ENCODE peak calls at places on chromosomes 5 and 9, in nine cellular contexts. Q is cardiac fibroblast; G is left ventricle myocardium inferior; J is foreskin fibroblast; A is CD8-positive, alpha-beta T cell; D is pancreas; C is colonic mucosa; I is hepatocyte; H is B cell. O is an unnamed sample.
A peak's percentile ranks its signal among the peaks of the same experiment; 100 is the strongest.

GRCh38 chr5:140311011-140311467 is 8.1 kb upstream of the PFDN1 start:
- DNase-seq in Q (peak; percentile 94), G (no peak), J (peak; percentile 89), A (no peak), D (no peak), C (peak; percentile 29), I (peak; percentile 78), H (no peak), O (no peak)

GRCh38 chr9:114098660-114099522 is at the start of gene KIF12:
- DNase-seq in Q (no peak), G (no peak), J (peak; percentile 21), A (no peak), D (peak; percentile 91), C (peak; percentile 90), I (peak; percentile 91), H (peak; percentile 39), O (no peak)

GRCh38 chr9:113349434-113350337 is at the start of gene BSPRY:
- DNase-seq in Q (no peak), G (no peak), J (no peak), A (peak; percentile 36), D (no peak), C (peak; percentile 63), I (peak; percentile 77), H (peak; percentile 59), O (peak; percentile 69)

GRCh38 chr9:133946840-133947486 is 45.2 kb downstream of the VAV2 start:
- DNase-seq in Q (no peak), G (peak; percentile 10), J (no peak), A (peak; percentile 6), D (no peak), C (no peak), I (no peak), H (no peak), O (no peak)

GRCh38 chr5:107889387-107889786 is 218.7 kb upstream of the EFNA5 start:
- DNase-seq in Q (peak; percentile 10), G (no peak), J (no peak), A (no peak), D (no peak), C (no peak), I (no peak), H (no peak), O (no peak)

GRCh38 chr5:83277953-83278352 is 193.6 kb upstream of the VCAN start:
- DNase-seq in Q (no peak), G (no peak), J (no peak), A (no peak), D (no peak), C (no peak), I (no peak), H (no peak), O (peak; percentile 19)

GRCh38 chr9:3401556-3401955 is 124.2 kb downstream of the RFX3 start:
- DNase-seq in Q (no peak), G (no peak), J (no peak), A (no peak), D (no peak), C (no peak), I (no peak), H (no peak), O (no peak)

GRCh38 chr9:90979614-90980013 is 178.0 kb downstream of the SYK start:
- DNase-seq in Q (no peak), G (no peak), J (no peak), A (no peak), D (no peak), C (no peak), I (no peak), H (no peak), O (no peak)

GRCh38 chr9:137602661-137603060 is 2.8 kb upstream of the ARRDC1 start:
- DNase-seq in Q (no peak), G (no peak), J (no peak), A (no peak), D (no peak), C (no peak), I (peak; percentile 2), H (no peak), O (no peak)

GRCh38 chr9:104286792-104287191 is 192.7 kb downstream of the SMC2 start:
- DNase-seq in Q (peak; percentile 65), G (no peak), J (no peak), A (no peak), D (no peak), C (peak; percentile 50), I (no peak), H (no peak), O (no peak)

GRCh38 chr9:133707065-133707760 is 30.9 kb downstream of the SARDH start:
- DNase-seq in Q (peak; percentile 93), G (peak; percentile 61), J (peak; percentile 55), A (no peak), D (no peak), C (no peak), I (no peak), H (no peak), O (no peak)

GRCh38 chr9:101465330-101465915 is 29.8 kb upstream of the ALDOB start:
- DNase-seq in Q (peak; percentile 84), G (no peak), J (peak; percentile 92), A (no peak), D (no peak), C (peak; percentile 85), I (peak; percentile 81), H (no peak), O (no peak)

GRCh38 chr5:141851195-141851874 is 26.9 kb downstream of the PCDH1 start:
- DNase-seq in Q (no peak), G (no peak), J (no peak), A (no peak), D (no peak), C (no peak), I (no peak), H (no peak), O (no peak)

GRCh38 chr5:138230981-138231589 is 18.0 kb upstream of the CDC23 start:
- DNase-seq in Q (peak; percentile 70), G (no peak), J (no peak), A (no peak), D (no peak), C (no peak), I (peak; percentile 38), H (no peak), O (no peak)

GRCh38 chr9:116952434-116952805 is 265.3 kb downstream of the TRIM32 start:
- DNase-seq in Q (no peak), G (no peak), J (no peak), A (no peak), D (no peak), C (no peak), I (no peak), H (no peak), O (no peak)

DNA sequence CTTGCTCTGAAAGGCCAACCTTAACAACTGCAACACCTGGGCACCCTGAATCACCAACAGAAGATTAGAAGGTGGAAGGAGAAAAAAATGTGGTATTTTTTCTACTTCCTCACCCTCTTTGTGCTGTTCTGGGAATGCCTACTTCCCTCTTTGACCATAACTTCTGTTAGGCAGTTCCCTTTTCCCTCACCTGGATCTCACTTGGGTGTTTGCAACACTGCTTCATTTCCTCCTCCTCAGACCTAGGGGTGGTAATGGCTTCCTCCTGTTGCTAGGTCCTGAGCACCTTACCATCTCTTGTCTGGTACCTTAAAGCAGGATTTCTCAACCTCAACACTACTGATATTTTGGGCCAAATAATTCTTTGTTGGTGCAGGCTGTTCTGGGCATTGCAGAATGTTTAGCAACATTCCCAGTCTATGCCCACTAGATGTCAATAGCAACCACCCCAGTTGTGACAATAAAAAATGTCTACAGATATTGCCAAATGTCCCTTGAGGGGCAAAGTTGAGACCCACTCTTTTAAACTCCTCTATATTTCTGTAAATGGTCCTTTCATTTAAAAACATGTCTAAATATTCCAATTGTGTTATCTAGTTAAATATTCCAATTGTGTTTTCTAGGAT is 300.0 kb upstream of the VLDLR start:
- DNase-seq in Q (no peak), G (no peak), J (peak; percentile 15), A (no peak), D (no peak), C (no peak), I (no peak), H (no peak), O (no peak)
- TF ChIP-seq CTCF in Q (no peak), G (peak; percentile 56), J (no peak), A (no peak), D (no peak), C (no peak), I (no peak), H (no peak), O (no peak)

DNA sequence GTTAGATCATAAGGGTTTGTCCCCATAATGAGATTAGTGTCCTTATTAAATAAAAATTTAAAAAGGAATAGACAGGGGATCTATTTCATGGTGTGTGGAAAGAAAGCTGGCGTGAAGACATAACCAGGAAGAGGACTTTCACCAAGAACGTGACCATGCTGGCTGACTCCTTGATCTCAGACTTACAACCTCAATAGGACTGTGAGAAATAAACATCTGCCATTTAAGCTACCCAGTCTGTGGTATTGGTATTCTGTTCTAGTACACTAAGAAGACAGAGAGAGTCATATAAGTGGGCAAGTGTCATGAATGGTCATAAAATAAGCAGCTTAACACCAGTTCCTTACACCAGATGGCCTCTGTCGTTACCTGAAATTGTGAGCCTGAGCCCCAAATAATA is 259.4 kb upstream of the CCNG1 start:
- DNase-seq in Q (no peak), G (no peak), J (no peak), A (no peak), D (peak; percentile 14), C (no peak), I (no peak), H (no peak), O (no peak)
- TF ChIP-seq CTCF in Q (no peak), G (no peak), J (no peak), A (no peak), D (no peak), C (no peak), I (no peak), H (no peak), O (no peak)

DNA sequence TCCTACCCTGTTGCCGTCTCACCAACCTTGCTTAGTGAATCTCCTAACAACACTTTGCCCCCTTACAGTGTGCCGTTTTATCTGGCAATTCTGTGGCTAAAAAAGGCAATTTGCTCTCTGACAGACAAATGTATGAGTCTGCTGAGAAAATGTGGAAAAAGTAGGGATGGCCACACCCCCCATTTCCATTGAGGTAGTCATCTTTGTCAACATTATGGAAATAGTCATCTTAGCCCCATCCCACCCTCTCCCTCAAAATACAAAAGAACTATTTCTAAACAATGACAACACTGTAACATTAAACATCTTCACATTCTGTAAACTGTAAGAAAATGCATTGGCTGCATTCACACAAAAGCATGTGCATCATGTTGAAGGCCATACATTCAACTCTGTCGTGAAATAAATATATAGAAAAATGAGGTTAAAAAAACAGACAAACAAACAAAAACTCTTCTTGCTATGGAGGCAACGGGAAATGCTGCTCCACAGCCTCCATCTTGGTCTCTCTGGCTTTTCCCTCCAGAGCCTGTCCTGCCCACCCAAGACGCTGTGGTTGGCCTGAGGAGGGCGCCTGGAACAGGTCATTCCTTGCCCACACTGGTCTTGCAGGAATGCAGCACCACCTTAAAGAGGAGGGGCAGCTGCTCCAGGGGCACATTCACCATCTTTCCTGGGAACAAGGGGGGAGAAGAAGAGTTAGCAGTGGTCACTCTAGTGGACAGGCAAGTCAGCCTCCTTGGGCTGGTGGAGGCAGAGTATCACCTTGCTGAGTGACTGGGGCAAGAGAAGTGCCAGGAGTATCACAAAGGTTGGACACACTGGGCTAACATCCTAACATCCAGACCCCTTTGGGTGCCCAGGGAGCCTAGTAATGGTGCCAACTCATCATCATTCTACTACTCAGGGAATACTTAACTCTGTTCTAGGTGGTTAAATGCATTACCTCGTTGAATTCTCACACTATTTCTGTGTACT is 15.2 kb upstream of the NR5A1 start:
- DNase-seq in Q (no peak), G (no peak), J (no peak), A (no peak), D (no peak), C (no peak), I (no peak), H (no peak), O (no peak)
- TF ChIP-seq CTCF in Q (no peak), G (no peak), J (no peak), A (no peak), D (no peak), C (no peak), I (no peak), H (no peak), O (peak; percentile 10)

GRCh38 chr5:149406203-149406978 is 27.3 kb upstream of the IL17B start:
- DNase-seq in Q (peak; percentile 94), G (peak; percentile 75), J (peak; percentile 83), A (no peak), D (no peak), C (no peak), I (no peak), H (no peak), O (no peak)
- TF ChIP-seq CTCF in Q (peak; percentile 17), G (no peak), J (peak; percentile 9), A (no peak), D (no peak), C (no peak), I (no peak), H (no peak), O (no peak)

O was measured in GM13977.